ENCODE peak calls at places on chromosomes 3 and 15, in four cellular contexts. W, A, X and F are unnamed samples.
A peak's percentile ranks its signal among the peaks of the same experiment; 100 is the strongest.

GRCh38 chr3:49110780-49111179 is 6.2 kb upstream of the QARS1 start:
- DNase-seq in W (no peak), A (no peak), X (no peak), F (no peak)

GRCh38 chr15:40388941-40389823 is 6.7 kb downstream of the KNSTRN start:
- DNase-seq in W (no peak), A (no peak), X (no peak), F (peak; percentile 27)

GRCh38 chr15:101337976-101338375 is 42.9 kb upstream of the SNRPA1 start:
- DNase-seq in W (no peak), A (no peak), X (no peak), F (no peak)

GRCh38 chr3:152921351-152921750 is 86.4 kb downstream of the P2RY1 start:
- DNase-seq in W (no peak), A (no peak), X (no peak), F (no peak)

GRCh38 chr15:79261836-79262235 is 20.7 kb upstream of the ANKRD34C start:
- DNase-seq in W (no peak), A (no peak), X (no peak), F (no peak)

GRCh38 chr15:32028921-32029320 is 1.4 kb upstream of the CHRNA7 start:
- DNase-seq in W (no peak), A (no peak), X (no peak), F (no peak)

GRCh38 chr15:73571346-73571745 is 61.8 kb downstream of the NPTN start:
- DNase-seq in W (no peak), A (no peak), X (no peak), F (no peak)

GRCh38 chr3:102181202-102181920 is 253.5 kb upstream of the ZPLD1 start:
- DNase-seq in W (no peak), A (no peak), X (peak; percentile 78), F (peak; percentile 86)

GRCh38 chr3:46905661-46906451 is 28.3 kb downstream of the PTH1R start:
- DNase-seq in W (peak; percentile 48), A (no peak), X (no peak), F (no peak)

DNA sequence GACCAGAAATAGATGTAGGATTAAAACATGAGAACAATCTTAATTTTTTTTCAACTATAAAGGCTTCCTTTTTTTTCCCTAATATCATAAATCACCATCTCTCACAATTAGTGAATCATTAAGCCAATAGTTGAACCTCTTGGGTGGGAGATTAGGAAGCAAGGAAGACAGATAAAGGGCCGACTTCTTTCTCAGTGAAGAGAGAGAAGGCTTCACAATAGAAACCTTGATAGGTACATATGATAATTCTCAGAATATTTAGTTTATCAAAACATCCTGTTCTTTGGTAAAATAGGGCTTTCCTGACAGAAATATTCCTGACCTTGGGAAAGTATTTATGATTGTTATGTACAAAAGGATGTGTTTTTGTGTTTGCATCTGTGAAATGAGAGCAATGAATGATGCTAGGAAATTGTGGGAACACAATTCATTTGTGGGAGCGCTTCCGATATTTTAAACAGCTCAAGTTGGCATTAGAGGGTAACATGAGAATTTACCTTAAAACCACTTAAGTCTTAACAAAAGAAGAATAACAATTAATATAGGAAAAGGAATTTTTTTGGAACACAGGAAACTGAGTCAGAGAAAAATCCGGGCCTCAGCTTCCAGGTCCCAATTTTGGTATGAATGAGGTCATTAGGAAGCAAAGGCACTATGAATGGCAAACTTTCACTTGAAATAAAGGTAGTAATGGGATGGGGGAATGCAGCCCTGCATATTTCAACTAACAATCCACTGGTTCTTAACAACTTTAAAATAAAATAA is 263.2 kb upstream of the TGFBR2 start:
- DNase-seq in W (no peak), A (no peak), X (no peak), F (no peak)
- H3K4me1 ChIP-seq in W (peaks cover 17% of the 10 kb centered on the region), A (peaks cover 9% of the 10 kb centered on the region), X (peaks cover 74% of the 10 kb centered on the region), F (peaks cover 48% of the 10 kb centered on the region)

GRCh38 chr3:172047567-172048115 is 8.3 kb downstream of the FNDC3B start:
- DNase-seq in W (no peak), A (no peak), X (no peak), F (no peak)
- H3K4me1 ChIP-seq in W (peaks cover 61% of the 10 kb centered on the region), A (no peaks in the 10 kb centered on the region), X (peaks cover 48% of the 10 kb centered on the region), F (peaks cover 53% of the 10 kb centered on the region)

DNA sequence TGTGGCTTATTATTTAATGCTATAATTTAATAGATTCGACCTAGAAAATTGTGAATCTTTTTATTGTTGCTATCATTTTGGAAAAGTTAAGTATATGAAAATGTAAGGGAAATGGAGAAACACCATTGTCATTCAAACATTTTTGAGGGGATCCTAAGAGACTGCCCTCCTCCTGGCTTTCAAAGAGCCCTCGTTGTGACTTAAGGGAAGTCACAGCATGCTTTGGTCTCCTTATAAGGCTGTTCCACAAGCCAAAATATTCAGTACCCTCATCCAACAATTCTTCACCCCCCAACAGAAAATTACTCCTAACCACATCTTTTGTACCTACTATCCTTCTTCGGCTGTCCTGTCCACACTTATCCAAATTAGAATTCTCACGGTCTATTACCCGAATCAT is 140.2 kb downstream of the GBE1 start:
- DNase-seq in W (no peak), A (no peak), X (no peak), F (no peak)
- H3K4me1 ChIP-seq in W (no peaks in the 10 kb centered on the region), A (peaks cover 4% of the 10 kb centered on the region), X (no peaks in the 10 kb centered on the region), F (peaks cover 8% of the 10 kb centered on the region)

GRCh38 chr15:60384526-60385127 is 13.2 kb downstream of the ANXA2 start:
- DNase-seq in W (no peak), A (no peak), X (peak; percentile 0), F (no peak)

GRCh38 chr15:60385620-60386552 is 11.9 kb downstream of the ANXA2 start:
- DNase-seq in W (no peak), A (no peak), X (peak; percentile 56), F (no peak)

GRCh38 chr15:60383008-60383694 is 14.6 kb downstream of the ANXA2 start:
- DNase-seq in W (no peak), A (no peak), X (peak; percentile 22), F (no peak)

GRCh38 chr15:60381148-60381788 is 16.5 kb downstream of the ANXA2 start:
- DNase-seq in W (no peak), A (no peak), X (peak; percentile 88), F (no peak)

DNA sequence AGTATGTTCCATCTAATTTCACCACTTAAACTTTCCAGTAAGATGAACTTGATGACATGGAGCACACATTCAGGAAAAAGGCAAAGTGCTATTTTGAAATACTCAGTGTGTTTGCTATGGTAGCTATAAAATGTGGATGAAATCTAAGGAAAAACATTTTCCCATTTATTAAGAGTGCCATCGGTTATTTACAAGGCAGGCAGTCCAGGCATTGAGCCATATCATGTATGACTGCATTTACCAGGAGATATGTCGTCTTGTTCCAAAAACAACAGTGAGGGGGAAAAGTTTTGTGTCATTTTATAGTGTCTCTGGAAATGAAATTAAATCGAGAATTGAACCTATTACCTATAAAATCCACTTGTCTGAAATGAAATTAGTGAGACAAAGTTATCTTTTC is 13.7 kb downstream of the ANXA2 start:
- DNase-seq in W (no peak), A (no peak), X (peak; percentile 77), F (peak; percentile 31)
- H3K4me1 ChIP-seq in W (peaks cover 32% of the 10 kb centered on the region), A (peaks cover 26% of the 10 kb centered on the region), X (peaks cover 98% of the 10 kb centered on the region), F (peaks cover 85% of the 10 kb centered on the region)

DNA sequence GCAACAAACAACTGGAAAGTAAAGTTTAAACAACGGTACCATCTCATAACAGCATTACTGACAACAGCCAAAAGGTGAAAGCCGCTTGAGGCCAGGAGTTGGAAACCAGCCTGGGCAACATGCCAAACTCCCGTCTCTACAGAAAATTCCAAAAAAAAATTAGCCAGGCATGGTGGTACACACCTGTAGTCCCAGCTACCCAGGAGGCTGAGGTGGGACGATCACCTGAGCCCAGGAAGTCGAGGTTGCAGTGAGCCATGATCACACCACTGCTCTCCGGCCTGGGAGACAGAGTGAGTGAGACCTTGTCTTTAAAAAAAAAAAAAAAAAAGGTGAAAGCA is 4.4 kb downstream of the TNK2 start:
- DNase-seq in W (peak; percentile 39), A (no peak), X (no peak), F (no peak)
- H3K4me1 ChIP-seq in W (peaks cover 42% of the 10 kb centered on the region), A (peaks cover 22% of the 10 kb centered on the region), X (no peaks in the 10 kb centered on the region), F (peaks cover 23% of the 10 kb centered on the region)

DNA sequence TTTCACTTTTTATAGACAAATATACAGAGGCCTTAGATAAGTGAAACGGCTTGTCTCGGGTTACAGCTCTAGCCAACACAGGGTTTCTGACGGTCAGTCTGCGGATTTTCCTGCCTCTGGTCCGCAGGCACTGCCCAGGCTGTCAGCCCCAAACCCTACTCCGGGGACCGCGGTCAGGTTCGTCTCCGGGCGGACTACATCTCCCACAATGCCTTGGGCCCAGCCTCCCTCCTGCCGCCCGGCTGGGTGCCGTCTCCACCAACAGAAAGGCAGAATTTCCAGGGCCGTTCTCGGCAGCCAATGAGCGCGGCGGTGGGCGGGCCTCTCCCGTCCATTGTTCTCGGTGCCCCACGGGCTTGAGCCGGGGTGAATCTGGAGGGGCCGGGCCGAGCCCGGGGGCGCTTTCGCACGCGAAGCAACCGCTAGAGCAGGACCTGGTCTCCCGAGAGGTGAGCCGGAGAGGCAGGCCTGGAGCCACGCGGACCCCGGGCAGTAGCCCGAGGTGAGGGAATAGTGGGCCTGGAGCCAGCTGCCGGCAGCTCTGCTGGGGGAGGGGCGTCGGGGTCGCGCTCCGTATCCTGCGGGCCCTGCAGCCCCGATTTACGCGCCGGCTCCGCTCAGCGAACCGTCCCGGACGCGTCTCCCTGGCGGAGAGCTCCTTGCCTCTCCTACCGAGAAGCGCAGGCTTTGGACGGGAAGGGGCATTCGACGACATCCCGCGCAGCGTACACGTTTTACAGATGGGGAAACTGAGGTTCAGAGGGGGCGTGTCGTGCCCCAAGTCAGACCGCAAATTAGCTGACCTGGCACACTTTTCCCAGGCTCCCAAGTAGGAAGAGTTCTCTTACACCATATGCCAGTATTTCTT is at the start of gene ZSCAN2:
- DNase-seq in W (peak; percentile 97), A (peak; percentile 98), X (peak; percentile 98), F (peak; percentile 99)
- H3K4me1 ChIP-seq in W (no peaks in the 10 kb centered on the region), A (peaks cover 23% of the 10 kb centered on the region), X (peaks cover 6% of the 10 kb centered on the region), F (no peaks in the 10 kb centered on the region)

DNA sequence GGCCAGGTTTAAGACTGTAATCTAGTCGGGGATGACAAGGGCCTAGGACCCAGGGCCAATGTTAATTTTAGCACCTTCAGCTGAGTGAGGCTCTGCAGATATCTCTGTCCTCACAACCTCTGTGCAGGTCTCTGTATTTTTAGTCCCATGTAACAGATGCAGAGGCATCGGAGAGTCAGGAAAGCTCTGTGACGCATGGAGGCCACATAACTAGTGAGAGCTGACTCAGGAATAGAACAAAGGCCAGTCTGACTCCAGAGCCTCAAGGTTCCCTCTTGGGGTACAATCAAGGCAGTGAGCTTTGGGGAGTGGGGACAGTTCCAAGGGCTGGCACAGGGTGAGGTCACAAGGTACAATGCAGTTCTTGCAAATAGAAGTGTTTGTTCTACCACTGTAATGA is 31.0 kb downstream of the FSTL1 start:
- DNase-seq in W (no peak), A (no peak), X (no peak), F (no peak)
- H3K4me1 ChIP-seq in W (peaks cover 15% of the 10 kb centered on the region), A (peaks cover 12% of the 10 kb centered on the region), X (peaks cover 81% of the 10 kb centered on the region), F (peaks cover 84% of the 10 kb centered on the region)

GRCh38 chr3:77546246-77546645 is 506.3 kb downstream of the ROBO2 start:
- DNase-seq in W (no peak), A (no peak), X (no peak), F (no peak)
- H3K4me1 ChIP-seq in W (no peaks in the 10 kb centered on the region), A (no peaks in the 10 kb centered on the region), X (no peaks in the 10 kb centered on the region), F (no peaks in the 10 kb centered on the region)

GRCh38 chr15:52236015-52236414 is 44.8 kb upstream of the GNB5 start:
- DNase-seq in W (no peak), A (no peak), X (no peak), F (no peak)
- H3K4me1 ChIP-seq in W (no peaks in the 10 kb centered on the region), A (no peaks in the 10 kb centered on the region), X (peaks cover 18% of the 10 kb centered on the region), F (peaks cover 10% of the 10 kb centered on the region)

DNA sequence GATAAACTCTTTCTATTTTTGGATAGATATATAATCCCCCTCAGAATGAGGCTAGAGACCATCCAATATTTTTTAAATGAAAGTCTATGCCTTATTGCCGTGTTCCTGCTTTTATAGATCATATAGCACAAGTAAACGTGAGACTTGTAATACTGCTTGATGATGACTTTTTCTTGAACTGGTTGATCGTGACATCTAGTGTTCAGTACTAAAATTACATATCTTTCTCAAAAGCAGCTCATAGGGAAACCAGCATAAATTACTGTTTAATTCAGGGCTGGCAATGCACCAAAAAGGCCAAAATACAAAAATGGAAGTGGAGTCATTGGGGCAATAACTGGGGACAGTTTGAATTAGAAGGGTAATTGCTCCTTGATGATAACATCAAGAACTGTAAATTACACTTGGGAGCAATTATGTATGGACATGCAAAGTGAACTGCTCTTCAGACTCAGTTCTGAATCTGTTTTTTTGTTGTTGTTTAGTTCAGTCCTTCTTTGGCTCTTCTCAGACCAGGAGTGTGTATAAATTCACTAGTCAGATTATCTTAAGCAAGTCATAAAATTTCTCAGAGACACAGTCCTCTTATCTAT is 325.3 kb downstream of the THSD4 start:
- DNase-seq in W (no peak), A (peak; percentile 38), X (peak; percentile 71), F (peak; percentile 82)
- H3K4me1 ChIP-seq in W (no peaks in the 10 kb centered on the region), A (peaks cover 3% of the 10 kb centered on the region), X (peaks cover 11% of the 10 kb centered on the region), F (peaks cover 8% of the 10 kb centered on the region)